ENCODE peak calls at places on chromosomes 2 and 18, in six cellular contexts. L is adrenal gland, T is right lobe of liver, R is A549, J is heart left ventricle, P is thyroid gland. K is an unnamed sample.

GRCh38 chr2:3581367-3582262 is 6.6 kb downstream of the RPS7 start:
- DNase-seq in J (no peak), R (no peak), L (no peak), T (no peak), P (no peak), K (peak)

GRCh38 chr2:56185101-56185581 is 1.4 kb downstream of the CCDC85A start:
- DNase-seq in T (peak), R (peak), P (peak), J (peak), L (peak), K (peak)

GRCh38 chr2:10188211-10188610 is 65.7 kb downstream of the RRM2 start:
- DNase-seq in L (no peak), R (peak), J (no peak), P (no peak), T (no peak), K (no peak)

GRCh38 chr2:99615247-99615771 is 125.5 kb upstream of the REV1 start:
- DNase-seq in R (no peak), J (no peak), P (no peak), T (no peak), L (no peak), K (no peak)

GRCh38 chr2:128408349-128409305 is 90.0 kb upstream of the HS6ST1 start:
- DNase-seq in R (no peak), P (no peak), T (peak), L (no peak), J (no peak), K (peak)

GRCh38 chr2:217914078-217914477 is 88.7 kb downstream of the TNS1 start:
- DNase-seq in P (no peak), J (no peak), R (no peak), L (no peak), T (no peak), K (no peak)

GRCh38 chr2:73488079-73488478 is 102.4 kb downstream of the ALMS1 start:
- DNase-seq in T (no peak), L (no peak), P (no peak), J (peak), R (no peak), K (no peak)

GRCh38 chr2:59025157-59025757 is 784.1 kb upstream of the FANCL start:
- DNase-seq in R (no peak), L (peak), J (peak), T (no peak), P (peak), K (no peak)

GRCh38 chr18:3451989-3452749 is 2.2 kb downstream of the TGIF1 start:
- DNase-seq in R (no peak), J (peak), L (peak), T (peak), P (peak), K (peak)

GRCh38 chr2:154507186-154507585 is 191.3 kb upstream of the KCNJ3 start:
- DNase-seq in J (no peak), T (no peak), R (no peak), L (no peak), P (no peak), K (no peak)

GRCh38 chr2:172090044-172090946 is 5.0 kb downstream of the DLX1 start:
- DNase-seq in L (no peak), J (no peak), T (no peak), P (no peak), R (no peak), K (no peak)

GRCh38 chr18:76404345-76404831 is 90.7 kb downstream of the ZNF516 start:
- DNase-seq in L (no peak), R (no peak), P (no peak), T (no peak), J (no peak), K (no peak)

GRCh38 chr2:172768406-172768805 is 32.8 kb downstream of the RAPGEF4 start:
- DNase-seq in P (no peak), J (no peak), T (no peak), R (no peak), L (no peak), K (no peak)

GRCh38 chr18:68660355-68661183 is 54.3 kb downstream of the TMX3 start:
- DNase-seq in J (no peak), T (no peak), L (no peak), P (no peak), R (peak), K (no peak)

GRCh38 chr2:121521359-121521758 is 9.3 kb upstream of the RNU4ATAC start:
- DNase-seq in J (no peak), T (no peak), R (no peak), L (no peak), P (no peak), K (no peak)

GRCh38 chr2:126661702-126662465 is 5.9 kb downstream of the GYPC start:
- DNase-seq in J (no peak), P (no peak), T (no peak), R (no peak), L (peak), K (no peak)

GRCh38 chr2:78355967-78356366 is 669.5 kb upstream of the REG3G start:
- DNase-seq in R (no peak), L (no peak), T (no peak), P (no peak), J (no peak), K (no peak)

DNA sequence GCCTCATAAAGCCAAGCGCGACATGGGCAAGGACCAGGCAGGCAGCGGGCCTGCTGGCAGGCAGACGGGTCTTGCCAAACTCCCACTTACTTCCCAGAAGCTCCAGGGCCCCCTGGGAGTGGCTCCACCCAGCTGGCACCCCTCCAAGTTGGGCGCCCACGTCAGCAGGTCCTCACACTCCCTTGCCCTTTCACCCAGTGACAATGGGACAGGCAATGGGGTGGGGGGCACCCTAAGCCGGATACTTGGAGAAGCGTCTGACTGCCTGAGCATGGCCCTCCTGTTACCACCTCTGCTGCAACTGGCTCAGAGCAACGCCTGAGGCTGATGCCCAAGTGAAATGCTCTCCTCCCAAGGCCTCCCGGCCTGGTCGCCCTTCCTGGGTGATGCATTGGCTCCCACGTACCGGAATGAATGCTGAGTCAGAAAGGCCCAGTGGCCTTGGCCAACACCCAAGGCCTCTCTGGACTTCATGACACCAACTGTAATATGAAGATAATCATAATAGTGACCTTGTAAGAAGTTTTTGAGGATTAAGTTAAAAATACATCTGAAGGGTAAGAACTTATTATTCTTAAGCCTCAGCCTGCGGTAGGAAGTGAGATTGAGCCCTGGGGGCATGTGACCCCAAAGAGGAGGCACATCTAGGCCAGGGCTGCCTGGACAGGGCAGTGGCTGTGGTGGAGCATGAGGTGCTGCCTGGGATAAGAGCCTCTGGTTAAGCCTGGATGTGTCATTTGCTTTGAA is 31.7 kb downstream of the KCNK3 start:
- DNase-seq in T (peak), R (peak), L (peak), J (peak), P (peak), K (no peak)
- H3K4me3 ChIP-seq in T (no peak), R (peak), L (no peak), J (no peak), P (no peak), K (no peak)

DNA sequence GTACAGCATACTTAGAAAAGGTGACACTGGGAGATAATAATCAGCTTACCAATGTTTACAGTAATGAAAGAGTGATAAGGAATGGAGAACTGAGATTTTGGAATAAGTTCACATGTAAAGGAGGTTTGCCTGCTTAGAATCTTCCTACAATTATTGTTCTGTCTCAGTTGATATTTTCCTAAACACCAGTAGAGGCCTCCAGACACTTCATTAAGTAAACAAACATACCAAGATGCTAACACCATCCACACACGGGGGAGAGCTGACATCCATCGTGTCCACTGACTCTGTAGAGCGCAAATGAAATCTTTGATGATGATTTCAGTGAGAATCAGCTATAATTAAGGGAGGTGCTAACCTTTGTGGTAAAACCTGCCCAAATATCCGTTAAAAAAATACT is 211.7 kb upstream of the MMADHC start:
- DNase-seq in P (no peak), J (no peak), T (no peak), R (no peak), L (peak), K (no peak)
- TF ChIP-seq CTCF in P (no peak), J (peak), T (peak), R (peak), L (peak), K (no peak)

GRCh38 chr2:66432801-66433694 is 1.9 kb upstream of the MEIS1 start:
- DNase-seq in P (peak), T (peak), J (peak), R (peak), L (peak), K (peak)
- TF ChIP-seq POLR2A in P (no peak), T (no peak), J (peak), R (no peak), L (no peak), K (no peak)

GRCh38 chr2:54561010-54561409 is 104.9 kb downstream of the SPTBN1 start:
- DNase-seq in J (no peak), R (no peak), T (no peak), L (no peak), P (no peak), K (no peak)
- H3K4me3 ChIP-seq in J (no peak), R (peak), T (peak), L (no peak), P (no peak), K (no peak)

GRCh38 chr2:140348826-140349225 is 1568.6 kb upstream of the NXPH2 start:
- DNase-seq in T (no peak), J (no peak), L (no peak), R (no peak), P (no peak), K (no peak)

GRCh38 chr2:140351692-140352091 is 1571.5 kb upstream of the NXPH2 start:
- DNase-seq in R (no peak), T (no peak), L (no peak), P (no peak), J (no peak), K (no peak)

GRCh38 chr2:140353541-140353940 is 1573.4 kb upstream of the NXPH2 start:
- DNase-seq in T (no peak), P (no peak), R (no peak), J (no peak), L (no peak), K (no peak)

GRCh38 chr2:140354544-140354943 is 1574.4 kb upstream of the NXPH2 start:
- DNase-seq in L (no peak), P (no peak), T (no peak), J (no peak), R (no peak), K (no peak)

GRCh38 chr2:140349695-140350094 is 1569.5 kb upstream of the NXPH2 start:
- DNase-seq in T (no peak), R (no peak), J (no peak), P (no peak), L (no peak), K (no peak)
- TF ChIP-seq CTCF in T (no peak), R (no peak), J (no peak), P (no peak), L (no peak), K (no peak)

GRCh38 chr2:231680992-231681852 is 27.1 kb upstream of the PTMA start:
- DNase-seq in T (peak), J (peak), R (peak), P (peak), L (peak), K (no peak)
- TF ChIP-seq POLR2A in T (peak), J (peak), R (peak), P (no peak), L (peak), K (no peak)

DNA sequence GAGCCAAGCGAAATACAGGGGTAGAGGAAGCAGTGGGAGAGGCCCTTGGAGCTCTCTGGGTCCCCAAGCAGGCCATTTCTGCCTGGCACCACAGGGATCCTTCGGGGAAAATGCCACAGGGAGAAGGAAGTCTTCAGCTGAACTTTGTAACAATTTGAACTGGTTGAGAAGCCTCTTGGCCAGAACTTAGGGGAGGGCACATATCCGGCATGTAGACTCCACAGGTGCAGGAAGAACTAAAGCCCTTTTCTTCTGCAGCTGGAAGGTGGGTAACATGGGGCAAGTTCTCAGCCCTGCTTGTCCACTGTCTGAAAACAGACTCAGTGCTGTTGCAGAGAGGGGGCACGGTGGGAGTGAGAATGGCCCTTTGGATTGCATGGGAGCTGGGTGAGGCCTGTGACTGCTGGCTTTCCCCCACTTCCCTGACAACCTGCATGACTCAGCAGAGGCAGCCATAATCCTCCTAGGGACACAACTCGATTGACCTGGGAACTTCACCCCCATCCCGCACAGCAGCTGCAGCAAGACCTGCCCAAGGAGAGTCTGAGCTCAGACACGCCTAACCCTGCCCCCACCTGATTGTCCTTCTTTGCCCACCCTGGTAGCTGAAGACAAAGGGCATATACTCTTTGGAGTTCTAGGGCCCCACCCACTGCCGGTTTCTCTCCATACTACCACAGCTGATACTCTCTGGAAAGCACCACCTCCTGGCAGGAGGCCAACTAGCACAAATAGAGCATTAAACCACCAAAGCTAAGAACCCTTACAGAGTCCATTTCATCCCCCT is 101.6 kb upstream of the FAM136A start:
- DNase-seq in T (no peak), L (no peak), R (no peak), J (no peak), P (peak), K (no peak)
- H3K4me3 ChIP-seq in T (no peak), L (no peak), R (no peak), J (no peak), P (no peak), K (no peak)

GRCh38 chr2:75068546-75068945 is 110.1 kb downstream of the POLE4 start:
- DNase-seq in R (no peak), L (no peak), P (no peak), J (no peak), T (no peak), K (no peak)
- TF ChIP-seq CTCF in R (no peak), L (no peak), P (no peak), J (no peak), T (no peak), K (no peak)

GRCh38 chr18:10515456-10515855 is 10.4 kb upstream of the NAPG start:
- DNase-seq in L (no peak), T (no peak), P (no peak), J (no peak), R (no peak), K (peak)

GRCh38 chr18:10518595-10519273 is 7.1 kb upstream of the NAPG start:
- DNase-seq in T (no peak), P (peak), J (no peak), L (peak), R (no peak), K (peak)

GRCh38 chr18:10514082-10514481 is 11.7 kb upstream of the NAPG start:
- DNase-seq in L (no peak), T (no peak), R (no peak), P (no peak), J (no peak), K (peak)

GRCh38 chr18:10516078-10516477 is 9.7 kb upstream of the NAPG start:
- DNase-seq in T (no peak), J (no peak), R (no peak), P (no peak), L (no peak), K (no peak)

DNA sequence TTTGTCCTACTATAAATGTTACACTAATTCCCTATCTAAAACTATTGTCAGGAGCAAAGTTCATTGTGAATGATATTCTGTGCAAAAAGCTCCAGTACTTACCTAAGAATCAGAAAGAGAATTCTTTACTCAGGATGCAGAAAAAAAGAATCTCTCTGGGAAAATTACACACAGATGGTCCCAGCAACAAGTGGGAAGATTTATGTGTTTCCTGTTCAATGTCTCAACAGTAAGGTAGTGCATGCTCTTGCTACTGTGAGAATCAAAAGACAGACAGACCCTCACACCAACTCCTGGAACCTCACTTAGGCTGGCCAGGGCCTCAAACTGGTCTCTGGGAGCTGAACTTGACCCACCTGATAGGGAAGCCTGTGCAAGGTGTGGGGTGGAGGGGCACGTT is 11.2 kb upstream of the NAPG start:
- DNase-seq in R (no peak), T (no peak), L (no peak), J (no peak), P (no peak), K (no peak)
- TF ChIP-seq POLR2A in R (no peak), T (no peak), L (no peak), J (no peak), P (no peak), K (no peak)